ENCODE peak calls at places on chromosomes 1 and 21, in five cellular contexts. U, R, A, P and X are unnamed samples.

GRCh38 chr1:235945775-235946565 is 79.3 kb upstream of the LYST start:
- DNase-seq in U (no peak), R (no peak), A (no peak), P (no peak), X (no peak)

GRCh38 chr1:28830814-28831213 is 18.8 kb downstream of the OPRD1 start:
- DNase-seq in U (no peak), R (no peak), A (no peak), P (no peak), X (no peak)

GRCh38 chr21:29716753-29717152 is 223.0 kb downstream of the GRIK1 start:
- DNase-seq in U (no peak), R (no peak), A (no peak), P (no peak), X (no peak)

GRCh38 chr1:205680073-205680851 is at the start of gene SLC45A3:
- DNase-seq in U (no peak), R (peak; percentile 69), A (no peak), P (peak; percentile 18), X (no peak)

GRCh38 chr1:78760858-78761257 is 111.2 kb downstream of the IFI44 start:
- DNase-seq in U (no peak), R (no peak), A (no peak), P (no peak), X (no peak)

GRCh38 chr1:51569284-51570062 is 47.4 kb upstream of the OSBPL9 start:
- DNase-seq in U (no peak), R (peak; percentile 39), A (no peak), P (no peak), X (no peak)

GRCh38 chr1:190084552-190084951 is 393.1 kb downstream of the BRINP3 start:
- DNase-seq in U (no peak), R (no peak), A (no peak), P (no peak), X (no peak)

GRCh38 chr1:63547621-63548294 is 24.4 kb downstream of the EFCAB7 start:
- DNase-seq in U (no peak), R (no peak), A (no peak), P (no peak), X (no peak)

GRCh38 chr1:65309317-65310077 is at the start of gene DNAJC6:
- DNase-seq in U (peak; percentile 14), R (peak; percentile 38), A (no peak), P (peak; percentile 35), X (peak; percentile 32)

GRCh38 chr1:193185861-193186714 is at the start of gene B3GALT2:
- DNase-seq in U (peak; percentile 6), R (no peak), A (no peak), P (no peak), X (peak; percentile 17)

GRCh38 chr1:217052196-217052595 is 329.0 kb upstream of the ESRRG start:
- DNase-seq in U (no peak), R (no peak), A (no peak), P (no peak), X (no peak)

GRCh38 chr1:233704882-233705723 is 91.2 kb downstream of the KCNK1 start:
- DNase-seq in U (no peak), R (no peak), A (no peak), P (no peak), X (no peak)